ENCODE peak calls at places on chromosomes 1 and 21, in four cellular contexts. B, N, A and W are unnamed samples.

GRCh38 chr21:41970751-41971653 is 17.2 kb upstream of the C2CD2 start:
- DNase-seq in B (no peak), N (no peak), A (no peak), W (no peak)

GRCh38 chr1:1157426-1157913 is 16.2 kb upstream of the TTLL10 start:
- DNase-seq in B (peak), N (peak), A (no peak), W (peak)

GRCh38 chr1:174652496-174653280 is 204.9 kb downstream of the GPR52 start:
- DNase-seq in B (no peak), N (no peak), A (no peak), W (no peak)

GRCh38 chr1:175520186-175520585 is 223.2 kb downstream of the TNR start:
- DNase-seq in B (no peak), N (no peak), A (no peak), W (peak)

GRCh38 chr21:42234026-42234425 is 15.1 kb downstream of the ABCG1 start:
- DNase-seq in B (no peak), N (no peak), A (no peak), W (no peak)

GRCh38 chr1:167161762-167162161 is 58.9 kb upstream of the POU2F1 start:
- DNase-seq in B (no peak), N (no peak), A (no peak), W (no peak)

GRCh38 chr1:89545264-89546038 is 20.8 kb downstream of the LRRC8B start:
- DNase-seq in B (no peak), N (peak), A (no peak), W (peak)

GRCh38 chr1:39105061-39105840 is 79.1 kb downstream of the NDUFS5 start:
- DNase-seq in B (peak), N (peak), A (peak), W (peak)

GRCh38 chr1:227318852-227319607 is 738 bp upstream of the CDC42BPA start:
- DNase-seq in B (no peak), N (no peak), A (peak), W (peak)

GRCh38 chr1:79304131-79304530 is 297.6 kb upstream of the ADGRL4 start:
- DNase-seq in B (no peak), N (no peak), A (no peak), W (no peak)

GRCh38 chr21:17438642-17439041 is 74.2 kb upstream of the CXADR start:
- DNase-seq in B (no peak), N (no peak), A (no peak), W (no peak)

GRCh38 chr1:85584264-85584781 is 3.8 kb downstream of the CCN1 start:
- DNase-seq in B (no peak), N (no peak), A (no peak), W (peak)

GRCh38 chr1:30101477-30102227 is 621.7 kb downstream of the MATN1 start:
- DNase-seq in B (no peak), N (no peak), A (no peak), W (peak)

GRCh38 chr1:16612332-16613172 is 812 bp downstream of the NBPF1 start:
- DNase-seq in B (peak), N (no peak), A (peak), W (peak)

GRCh38 chr1:22184892-22185612 is 42.2 kb upstream of the WNT4 start:
- DNase-seq in B (no peak), N (no peak), A (peak), W (no peak)

GRCh38 chr1:48492392-48492791 is 20.4 kb upstream of the SPATA6 start:
- DNase-seq in B (no peak), N (no peak), A (peak), W (no peak)

GRCh38 chr1:29121951-29122661 is 1.6 kb downstream of the TMEM200B start:
- DNase-seq in B (no peak), N (no peak), A (no peak), W (no peak)

GRCh38 chr1:181021811-181022434 is 747 bp downstream of the STX6 start:
- DNase-seq in B (peak), N (peak), A (peak), W (peak)

GRCh38 chr1:41503507-41504125 is 19.1 kb upstream of the EDN2 start:
- DNase-seq in B (no peak), N (no peak), A (no peak), W (no peak)

GRCh38 chr1:231918239-231919015 is 291.8 kb downstream of the DISC1 start:
- DNase-seq in B (peak), N (peak), A (no peak), W (no peak)

GRCh38 chr1:240337795-240338194 is 246.1 kb downstream of the FMN2 start:
- DNase-seq in B (no peak), N (no peak), A (no peak), W (peak)

GRCh38 chr1:200392625-200393185 is 17.1 kb downstream of the ZNF281 start:
- DNase-seq in B (no peak), N (no peak), A (no peak), W (no peak)

GRCh38 chr1:62082456-62083363 is 111.9 kb upstream of the L1TD1 start:
- DNase-seq in B (peak), N (peak), A (peak), W (peak)

GRCh38 chr1:81349194-81349965 is 451.4 kb upstream of the ADGRL2 start:
- DNase-seq in B (no peak), N (no peak), A (no peak), W (no peak)

GRCh38 chr21:41364308-41364707 is 2.5 kb downstream of the MX2 start:
- DNase-seq in B (no peak), N (no peak), A (no peak), W (no peak)

GRCh38 chr1:198674009-198674408 is 35.2 kb downstream of the PTPRC start:
- DNase-seq in B (no peak), N (no peak), A (no peak), W (no peak)

GRCh38 chr21:16117851-16118592 is 388.2 kb downstream of the USP25 start:
- DNase-seq in B (no peak), N (no peak), A (no peak), W (peak)

GRCh38 chr21:25691931-25692330 is 42.8 kb downstream of the ATP5PF start:
- DNase-seq in B (no peak), N (no peak), A (no peak), W (no peak)

GRCh38 chr1:84086616-84087015 is 57.5 kb upstream of the PRKACB start:
- DNase-seq in B (no peak), N (no peak), A (no peak), W (no peak)